ENCODE peak calls at places on chromosomes 6 and 20, in seven cellular contexts. One of them, this sample, is unnamed.

GRCh38 chr6:20564777-20565176 is 30.5 kb downstream of the CDKAL1 start:
- DNase-seq in GF-D8: no peak
- DNase-seq in kidney glomerular epithelial cell: no peak
- DNase-seq in thyroid gland: no peak
- DNase-seq in non-pigmented ciliary epithelial cell: no peak
- DNase-seq in LoVo: no peak
- DNase-seq in foreskin keratinocyte: no peak
- DNase-seq in this sample: no peak

GRCh38 chr6:28867078-28867414 is 56.7 kb downstream of the TRIM27 start:
- DNase-seq in GF-D8: no peak
- DNase-seq in LoVo: peak
- DNase-seq in thyroid gland: no peak
- DNase-seq in foreskin keratinocyte: peak
- DNase-seq in non-pigmented ciliary epithelial cell: no peak
- DNase-seq in kidney glomerular epithelial cell: no peak
- DNase-seq in this sample: no peak

GRCh38 chr20:25271486-25272222 is 23.8 kb downstream of the PYGB start:
- DNase-seq in kidney glomerular epithelial cell: no peak
- DNase-seq in foreskin keratinocyte: no peak
- DNase-seq in non-pigmented ciliary epithelial cell: no peak
- DNase-seq in LoVo: no peak
- DNase-seq in thyroid gland: peak
- DNase-seq in GF-D8: no peak
- DNase-seq in this sample: no peak

GRCh38 chr6:121695346-121695745 is 259.9 kb downstream of the GJA1 start:
- DNase-seq in LoVo: no peak
- DNase-seq in non-pigmented ciliary epithelial cell: no peak
- DNase-seq in kidney glomerular epithelial cell: no peak
- DNase-seq in foreskin keratinocyte: no peak
- DNase-seq in GF-D8: no peak
- DNase-seq in thyroid gland: no peak
- DNase-seq in this sample: no peak

GRCh38 chr6:157665172-157665571 is 157.9 kb upstream of the SNX9 start:
- DNase-seq in GF-D8: no peak
- DNase-seq in LoVo: no peak
- DNase-seq in non-pigmented ciliary epithelial cell: no peak
- DNase-seq in kidney glomerular epithelial cell: no peak
- DNase-seq in thyroid gland: no peak
- DNase-seq in foreskin keratinocyte: no peak
- DNase-seq in this sample: no peak

GRCh38 chr6:157459327-157459726 is 78.3 kb downstream of the ZDHHC14 start:
- DNase-seq in foreskin keratinocyte: no peak
- DNase-seq in non-pigmented ciliary epithelial cell: no peak
- DNase-seq in kidney glomerular epithelial cell: no peak
- DNase-seq in LoVo: no peak
- DNase-seq in thyroid gland: no peak
- DNase-seq in GF-D8: no peak
- DNase-seq in this sample: no peak

GRCh38 chr20:11117808-11118528 is 444.2 kb upstream of the JAG1 start:
- DNase-seq in foreskin keratinocyte: peak
- DNase-seq in LoVo: no peak
- DNase-seq in thyroid gland: no peak
- DNase-seq in non-pigmented ciliary epithelial cell: peak
- DNase-seq in GF-D8: no peak
- DNase-seq in kidney glomerular epithelial cell: peak
- DNase-seq in this sample: no peak

GRCh38 chr20:50191065-50191565 is 485 bp downstream of the CEBPB start:
- DNase-seq in thyroid gland: peak
- DNase-seq in LoVo: peak
- DNase-seq in GF-D8: no peak
- DNase-seq in foreskin keratinocyte: no peak
- DNase-seq in non-pigmented ciliary epithelial cell: no peak
- DNase-seq in kidney glomerular epithelial cell: peak
- DNase-seq in this sample: no peak

GRCh38 chr6:89242574-89243330 is 25.6 kb upstream of the GABRR1 start:
- DNase-seq in thyroid gland: no peak
- DNase-seq in LoVo: peak
- DNase-seq in non-pigmented ciliary epithelial cell: peak
- DNase-seq in GF-D8: peak
- DNase-seq in kidney glomerular epithelial cell: no peak
- DNase-seq in foreskin keratinocyte: peak
- DNase-seq in this sample: peak

GRCh38 chr6:144077881-144078280 is 17.5 kb downstream of the SF3B5 start:
- DNase-seq in non-pigmented ciliary epithelial cell: no peak
- DNase-seq in kidney glomerular epithelial cell: no peak
- DNase-seq in foreskin keratinocyte: no peak
- DNase-seq in thyroid gland: no peak
- DNase-seq in LoVo: no peak
- DNase-seq in GF-D8: no peak
- DNase-seq in this sample: no peak

GRCh38 chr6:64437996-64438395 is 802.4 kb downstream of the PHF3 start:
- DNase-seq in thyroid gland: no peak
- DNase-seq in non-pigmented ciliary epithelial cell: no peak
- DNase-seq in kidney glomerular epithelial cell: no peak
- DNase-seq in foreskin keratinocyte: no peak
- DNase-seq in LoVo: no peak
- DNase-seq in GF-D8: no peak
- DNase-seq in this sample: no peak

GRCh38 chr6:6997282-6998193 is 110.2 kb upstream of the RREB1 start:
- DNase-seq in thyroid gland: no peak
- DNase-seq in kidney glomerular epithelial cell: no peak
- DNase-seq in GF-D8: no peak
- DNase-seq in foreskin keratinocyte: no peak
- DNase-seq in non-pigmented ciliary epithelial cell: no peak
- DNase-seq in LoVo: no peak
- DNase-seq in this sample: no peak

GRCh38 chr6:26296556-26296856 is 68.5 kb upstream of the BTN3A2 start:
- DNase-seq in foreskin keratinocyte: no peak
- DNase-seq in non-pigmented ciliary epithelial cell: no peak
- DNase-seq in LoVo: no peak
- DNase-seq in thyroid gland: no peak
- DNase-seq in kidney glomerular epithelial cell: no peak
- DNase-seq in GF-D8: no peak
- DNase-seq in this sample: no peak

GRCh38 chr6:33075568-33076405 is at the start of gene HLA-DPB1:
- DNase-seq in GF-D8: no peak
- DNase-seq in thyroid gland: no peak
- DNase-seq in foreskin keratinocyte: peak
- DNase-seq in LoVo: peak
- DNase-seq in kidney glomerular epithelial cell: peak
- DNase-seq in non-pigmented ciliary epithelial cell: peak
- DNase-seq in this sample: no peak

GRCh38 chr6:16706029-16706428 is 55.2 kb downstream of the ATXN1 start:
- DNase-seq in foreskin keratinocyte: peak
- DNase-seq in non-pigmented ciliary epithelial cell: no peak
- DNase-seq in kidney glomerular epithelial cell: no peak
- DNase-seq in thyroid gland: no peak
- DNase-seq in GF-D8: no peak
- DNase-seq in LoVo: no peak
- DNase-seq in this sample: no peak

GRCh38 chr20:62368629-62369507 is 1.8 kb upstream of the LAMA5 start:
- DNase-seq in kidney glomerular epithelial cell: peak
- DNase-seq in GF-D8: no peak
- DNase-seq in non-pigmented ciliary epithelial cell: no peak
- DNase-seq in thyroid gland: peak
- DNase-seq in LoVo: no peak
- DNase-seq in foreskin keratinocyte: no peak
- DNase-seq in this sample: no peak

GRCh38 chr6:37125779-37126553 is 44.0 kb upstream of the PIM1 start:
- DNase-seq in GF-D8: no peak
- DNase-seq in kidney glomerular epithelial cell: peak
- DNase-seq in LoVo: no peak
- DNase-seq in non-pigmented ciliary epithelial cell: no peak
- DNase-seq in thyroid gland: peak
- DNase-seq in foreskin keratinocyte: no peak
- DNase-seq in this sample: no peak

GRCh38 chr6:119284861-119285521 is 64.6 kb downstream of the MAN1A1 start:
- DNase-seq in thyroid gland: no peak
- DNase-seq in GF-D8: no peak
- DNase-seq in foreskin keratinocyte: no peak
- DNase-seq in non-pigmented ciliary epithelial cell: no peak
- DNase-seq in LoVo: no peak
- DNase-seq in kidney glomerular epithelial cell: no peak
- DNase-seq in this sample: no peak

GRCh38 chr6:136983692-136984091 is 61.1 kb downstream of the IL20RA start:
- DNase-seq in kidney glomerular epithelial cell: no peak
- DNase-seq in GF-D8: no peak
- DNase-seq in foreskin keratinocyte: no peak
- DNase-seq in non-pigmented ciliary epithelial cell: no peak
- DNase-seq in LoVo: no peak
- DNase-seq in thyroid gland: no peak
- DNase-seq in this sample: no peak

GRCh38 chr6:33822575-33823395 is 19.0 kb upstream of the MLN start:
- DNase-seq in kidney glomerular epithelial cell: no peak
- DNase-seq in non-pigmented ciliary epithelial cell: no peak
- DNase-seq in foreskin keratinocyte: no peak
- DNase-seq in LoVo: peak
- DNase-seq in GF-D8: no peak
- DNase-seq in thyroid gland: peak
- DNase-seq in this sample: no peak

GRCh38 chr6:39602590-39603319 is 122.5 kb downstream of the KIF6 start:
- DNase-seq in thyroid gland: peak
- DNase-seq in non-pigmented ciliary epithelial cell: no peak
- DNase-seq in foreskin keratinocyte: no peak
- DNase-seq in LoVo: no peak
- DNase-seq in GF-D8: no peak
- DNase-seq in kidney glomerular epithelial cell: no peak
- DNase-seq in this sample: no peak

GRCh38 chr6:7389162-7389450 is 436 bp downstream of the CAGE1 start:
- DNase-seq in GF-D8: peak
- DNase-seq in LoVo: no peak
- DNase-seq in thyroid gland: peak
- DNase-seq in foreskin keratinocyte: no peak
- DNase-seq in kidney glomerular epithelial cell: peak
- DNase-seq in non-pigmented ciliary epithelial cell: no peak
- DNase-seq in this sample: peak

GRCh38 chr20:22579711-22580697 is 4.4 kb downstream of the FOXA2 start:
- DNase-seq in GF-D8: no peak
- DNase-seq in LoVo: no peak
- DNase-seq in kidney glomerular epithelial cell: no peak
- DNase-seq in foreskin keratinocyte: no peak
- DNase-seq in thyroid gland: no peak
- DNase-seq in non-pigmented ciliary epithelial cell: no peak
- DNase-seq in this sample: no peak

GRCh38 chr6:31922942-31923341 is 4.6 kb upstream of the C2 start:
- DNase-seq in thyroid gland: peak
- DNase-seq in foreskin keratinocyte: no peak
- DNase-seq in LoVo: no peak
- DNase-seq in GF-D8: no peak
- DNase-seq in non-pigmented ciliary epithelial cell: no peak
- DNase-seq in kidney glomerular epithelial cell: peak
- DNase-seq in this sample: no peak

GRCh38 chr6:138428943-138429616 is 25.1 kb downstream of the HEBP2 start:
- DNase-seq in non-pigmented ciliary epithelial cell: peak
- DNase-seq in thyroid gland: no peak
- DNase-seq in kidney glomerular epithelial cell: peak
- DNase-seq in foreskin keratinocyte: peak
- DNase-seq in LoVo: peak
- DNase-seq in GF-D8: no peak
- DNase-seq in this sample: peak

GRCh38 chr6:30518505-30518850 is 29.2 kb downstream of the HLA-E start:
- DNase-seq in LoVo: no peak
- DNase-seq in non-pigmented ciliary epithelial cell: no peak
- DNase-seq in thyroid gland: no peak
- DNase-seq in foreskin keratinocyte: no peak
- DNase-seq in GF-D8: no peak
- DNase-seq in kidney glomerular epithelial cell: no peak
- DNase-seq in this sample: no peak

GRCh38 chr6:165456327-165456726 is 146.9 kb upstream of the C6orf118 start:
- DNase-seq in kidney glomerular epithelial cell: no peak
- DNase-seq in LoVo: no peak
- DNase-seq in non-pigmented ciliary epithelial cell: no peak
- DNase-seq in foreskin keratinocyte: no peak
- DNase-seq in thyroid gland: no peak
- DNase-seq in GF-D8: no peak
- DNase-seq in this sample: no peak

GRCh38 chr6:165714907-165715306 is 51.9 kb upstream of the PDE10A start:
- DNase-seq in GF-D8: no peak
- DNase-seq in LoVo: no peak
- DNase-seq in thyroid gland: no peak
- DNase-seq in kidney glomerular epithelial cell: no peak
- DNase-seq in non-pigmented ciliary epithelial cell: no peak
- DNase-seq in foreskin keratinocyte: no peak
- DNase-seq in this sample: no peak

GRCh38 chr6:42978793-42979522 is at the start of gene PEX6:
- DNase-seq in LoVo: peak
- DNase-seq in foreskin keratinocyte: peak
- DNase-seq in kidney glomerular epithelial cell: peak
- DNase-seq in thyroid gland: peak
- DNase-seq in non-pigmented ciliary epithelial cell: no peak
- DNase-seq in GF-D8: peak
- DNase-seq in this sample: peak

GRCh38 chr20:4457566-4458543 is 263.9 kb upstream of the PRND start:
- DNase-seq in kidney glomerular epithelial cell: no peak
- DNase-seq in GF-D8: no peak
- DNase-seq in LoVo: peak
- DNase-seq in thyroid gland: no peak
- DNase-seq in foreskin keratinocyte: peak
- DNase-seq in non-pigmented ciliary epithelial cell: no peak
- DNase-seq in this sample: no peak

GRCh38 chr6:120903836-120904235 is 430.4 kb downstream of the TBC1D32 start:
- DNase-seq in kidney glomerular epithelial cell: no peak
- DNase-seq in foreskin keratinocyte: peak
- DNase-seq in LoVo: no peak
- DNase-seq in non-pigmented ciliary epithelial cell: no peak
- DNase-seq in GF-D8: no peak
- DNase-seq in thyroid gland: no peak
- DNase-seq in this sample: no peak

GRCh38 chr6:7390218-7390878 is 740 bp downstream of the RIOK1 start:
- DNase-seq in non-pigmented ciliary epithelial cell: peak
- DNase-seq in kidney glomerular epithelial cell: no peak
- DNase-seq in foreskin keratinocyte: no peak
- DNase-seq in GF-D8: no peak
- DNase-seq in thyroid gland: no peak
- DNase-seq in LoVo: no peak
- DNase-seq in this sample: peak

GRCh38 chr6:136113736-136114173 is 136.4 kb downstream of the MTFR2 start:
- DNase-seq in foreskin keratinocyte: peak
- DNase-seq in non-pigmented ciliary epithelial cell: peak
- DNase-seq in GF-D8: peak
- DNase-seq in thyroid gland: no peak
- DNase-seq in LoVo: no peak
- DNase-seq in kidney glomerular epithelial cell: peak
- DNase-seq in this sample: peak